ENCODE peak calls at places on chromosome 11, in six cellular contexts. One of them, this sample, is unnamed. For H3K4me1, the result is how much of the 10 kb centered on the place peaks cover.

GRCh38 chr11:128407962-128408361 is 179.4 kb downstream of the ETS1 start:
- DNase-seq in cardiac muscle cell: no peak
- DNase-seq in transverse colon: no peak
- DNase-seq in neuronal stem cell: no peak
- DNase-seq in right lobe of liver: no peak
- DNase-seq in CD8-positive, alpha-beta T cell: no peak
- DNase-seq in this sample: no peak

GRCh38 chr11:75492181-75492820 is 33.4 kb downstream of the GDPD5 start:
- DNase-seq in cardiac muscle cell: no peak
- DNase-seq in transverse colon: peak
- DNase-seq in neuronal stem cell: no peak
- DNase-seq in right lobe of liver: no peak
- DNase-seq in CD8-positive, alpha-beta T cell: peak
- DNase-seq in this sample: no peak

GRCh38 chr11:10502770-10503169 is 38.2 kb downstream of the RNF141 start:
- DNase-seq in cardiac muscle cell: no peak
- DNase-seq in transverse colon: no peak
- DNase-seq in neuronal stem cell: no peak
- DNase-seq in right lobe of liver: no peak
- DNase-seq in CD8-positive, alpha-beta T cell: no peak
- DNase-seq in this sample: no peak

GRCh38 chr11:82682003-82682751 is 51.5 kb downstream of the FAM181B start:
- DNase-seq in cardiac muscle cell: peak
- DNase-seq in transverse colon: peak
- DNase-seq in neuronal stem cell: peak
- DNase-seq in right lobe of liver: no peak
- DNase-seq in CD8-positive, alpha-beta T cell: no peak
- DNase-seq in this sample: no peak

GRCh38 chr11:105177658-105178057 is 38.1 kb upstream of the CARD18 start:
- DNase-seq in cardiac muscle cell: no peak
- DNase-seq in transverse colon: no peak
- DNase-seq in neuronal stem cell: no peak
- DNase-seq in right lobe of liver: no peak
- DNase-seq in CD8-positive, alpha-beta T cell: no peak
- DNase-seq in this sample: no peak

GRCh38 chr11:57903441-57904123 is 120.1 kb upstream of the OR9Q1 start:
- DNase-seq in cardiac muscle cell: no peak
- DNase-seq in transverse colon: peak
- DNase-seq in neuronal stem cell: no peak
- DNase-seq in right lobe of liver: no peak
- DNase-seq in CD8-positive, alpha-beta T cell: peak
- DNase-seq in this sample: no peak

GRCh38 chr11:67406969-67407699 is 3.3 kb downstream of the TBC1D10C start:
- DNase-seq in cardiac muscle cell: no peak
- DNase-seq in transverse colon: no peak
- DNase-seq in neuronal stem cell: no peak
- DNase-seq in right lobe of liver: no peak
- DNase-seq in CD8-positive, alpha-beta T cell: peak
- DNase-seq in this sample: no peak

GRCh38 chr11:116775975-116776374 is 3.2 kb upstream of the BUD13 start:
- DNase-seq in cardiac muscle cell: no peak
- DNase-seq in transverse colon: no peak
- DNase-seq in neuronal stem cell: no peak
- DNase-seq in right lobe of liver: no peak
- DNase-seq in CD8-positive, alpha-beta T cell: no peak
- DNase-seq in this sample: no peak

GRCh38 chr11:23767576-23767975 is 729.3 kb upstream of the LUZP2 start:
- DNase-seq in cardiac muscle cell: no peak
- DNase-seq in transverse colon: no peak
- DNase-seq in neuronal stem cell: no peak
- DNase-seq in right lobe of liver: no peak
- DNase-seq in CD8-positive, alpha-beta T cell: no peak
- DNase-seq in this sample: no peak

GRCh38 chr11:126992065-126992803 is 8.3 kb downstream of the KIRREL3 start:
- DNase-seq in cardiac muscle cell: no peak
- DNase-seq in transverse colon: no peak
- DNase-seq in neuronal stem cell: no peak
- DNase-seq in right lobe of liver: no peak
- DNase-seq in CD8-positive, alpha-beta T cell: no peak
- DNase-seq in this sample: no peak

GRCh38 chr11:64379817-64380709 is 21.1 kb downstream of the RPS6KA4 start:
- DNase-seq in cardiac muscle cell: peak
- DNase-seq in transverse colon: no peak
- DNase-seq in neuronal stem cell: no peak
- DNase-seq in right lobe of liver: no peak
- DNase-seq in CD8-positive, alpha-beta T cell: no peak
- DNase-seq in this sample: no peak

GRCh38 chr11:31958086-31958735 is 132.7 kb upstream of the RCN1 start:
- DNase-seq in cardiac muscle cell: peak
- DNase-seq in transverse colon: peak
- DNase-seq in neuronal stem cell: peak
- DNase-seq in right lobe of liver: peak
- DNase-seq in CD8-positive, alpha-beta T cell: peak
- DNase-seq in this sample: no peak

GRCh38 chr11:75303544-75304224 is 47.8 kb downstream of the ARRB1 start:
- DNase-seq in cardiac muscle cell: no peak
- DNase-seq in transverse colon: no peak
- DNase-seq in neuronal stem cell: no peak
- DNase-seq in right lobe of liver: no peak
- DNase-seq in CD8-positive, alpha-beta T cell: no peak
- DNase-seq in this sample: no peak

GRCh38 chr11:12841946-12842630 is 167.0 kb upstream of the RASSF10 start:
- DNase-seq in cardiac muscle cell: no peak
- DNase-seq in transverse colon: no peak
- DNase-seq in neuronal stem cell: no peak
- DNase-seq in right lobe of liver: no peak
- DNase-seq in CD8-positive, alpha-beta T cell: no peak
- DNase-seq in this sample: no peak

GRCh38 chr11:18384157-18384641 is 10.2 kb upstream of the LDHA start:
- DNase-seq in cardiac muscle cell: peak
- DNase-seq in transverse colon: peak
- DNase-seq in neuronal stem cell: no peak
- DNase-seq in right lobe of liver: peak
- DNase-seq in CD8-positive, alpha-beta T cell: no peak
- DNase-seq in this sample: no peak

GRCh38 chr11:93000511-93001476 is 31.3 kb downstream of the MTNR1B start:
- DNase-seq in cardiac muscle cell: no peak
- DNase-seq in transverse colon: no peak
- DNase-seq in neuronal stem cell: no peak
- DNase-seq in right lobe of liver: no peak
- DNase-seq in CD8-positive, alpha-beta T cell: no peak
- DNase-seq in this sample: no peak

GRCh38 chr11:65646288-65646734 is 8.4 kb downstream of the SIPA1 start:
- DNase-seq in cardiac muscle cell: no peak
- DNase-seq in transverse colon: no peak
- DNase-seq in neuronal stem cell: no peak
- DNase-seq in right lobe of liver: no peak
- DNase-seq in CD8-positive, alpha-beta T cell: no peak
- DNase-seq in this sample: no peak

GRCh38 chr11:86578727-86579405 is 93.5 kb downstream of the ME3 start:
- DNase-seq in cardiac muscle cell: no peak
- DNase-seq in transverse colon: no peak
- DNase-seq in neuronal stem cell: no peak
- DNase-seq in right lobe of liver: no peak
- DNase-seq in CD8-positive, alpha-beta T cell: no peak
- DNase-seq in this sample: no peak

GRCh38 chr11:86582898-86583297 is 89.5 kb downstream of the ME3 start:
- DNase-seq in cardiac muscle cell: no peak
- DNase-seq in transverse colon: no peak
- DNase-seq in neuronal stem cell: no peak
- DNase-seq in right lobe of liver: no peak
- DNase-seq in CD8-positive, alpha-beta T cell: no peak
- DNase-seq in this sample: no peak

GRCh38 chr11:86579406-86579731 is 93.0 kb downstream of the ME3 start:
- DNase-seq in cardiac muscle cell: no peak
- DNase-seq in transverse colon: no peak
- DNase-seq in neuronal stem cell: no peak
- DNase-seq in right lobe of liver: no peak
- DNase-seq in CD8-positive, alpha-beta T cell: no peak
- DNase-seq in this sample: no peak

GRCh38 chr11:86577663-86578636 is 94.5 kb downstream of the ME3 start:
- DNase-seq in cardiac muscle cell: no peak
- DNase-seq in transverse colon: peak
- DNase-seq in neuronal stem cell: no peak
- DNase-seq in right lobe of liver: peak
- DNase-seq in CD8-positive, alpha-beta T cell: no peak
- DNase-seq in this sample: peak

GRCh38 chr11:86580535-86580934 is 91.9 kb downstream of the ME3 start:
- DNase-seq in cardiac muscle cell: no peak
- DNase-seq in transverse colon: no peak
- DNase-seq in neuronal stem cell: no peak
- DNase-seq in right lobe of liver: no peak
- DNase-seq in CD8-positive, alpha-beta T cell: no peak
- DNase-seq in this sample: no peak
- H3K4me1 ChIP-seq in cardiac muscle cell: under half
- H3K4me1 ChIP-seq in transverse colon: half or more
- H3K4me1 ChIP-seq in neuronal stem cell: under half
- H3K4me1 ChIP-seq in right lobe of liver: under half
- H3K4me1 ChIP-seq in CD8-positive, alpha-beta T cell: under half
- H3K4me1 ChIP-seq in this sample: under half

GRCh38 chr11:122785156-122785605 is 53.1 kb upstream of the CRTAM start:
- DNase-seq in cardiac muscle cell: no peak
- DNase-seq in transverse colon: no peak
- DNase-seq in neuronal stem cell: no peak
- DNase-seq in right lobe of liver: no peak
- DNase-seq in CD8-positive, alpha-beta T cell: no peak
- DNase-seq in this sample: no peak
- H3K27ac ChIP-seq in cardiac muscle cell: no peak
- H3K27ac ChIP-seq in transverse colon: no peak
- H3K27ac ChIP-seq in neuronal stem cell: no peak
- H3K27ac ChIP-seq in right lobe of liver: no peak
- H3K27ac ChIP-seq in CD8-positive, alpha-beta T cell: no peak
- H3K27ac ChIP-seq in this sample: peak

GRCh38 chr11:33697997-33698396 is 2.6 kb downstream of the C11orf91 start:
- DNase-seq in cardiac muscle cell: no peak
- DNase-seq in transverse colon: no peak
- DNase-seq in neuronal stem cell: no peak
- DNase-seq in right lobe of liver: no peak
- DNase-seq in CD8-positive, alpha-beta T cell: no peak
- DNase-seq in this sample: no peak

GRCh38 chr11:33696931-33697638 is 3.5 kb downstream of the C11orf91 start:
- DNase-seq in cardiac muscle cell: no peak
- DNase-seq in transverse colon: no peak
- DNase-seq in neuronal stem cell: no peak
- DNase-seq in right lobe of liver: no peak
- DNase-seq in CD8-positive, alpha-beta T cell: no peak
- DNase-seq in this sample: no peak

GRCh38 chr11:33694346-33695050 is 6.1 kb downstream of the C11orf91 start:
- DNase-seq in cardiac muscle cell: no peak
- DNase-seq in transverse colon: no peak
- DNase-seq in neuronal stem cell: no peak
- DNase-seq in right lobe of liver: no peak
- DNase-seq in CD8-positive, alpha-beta T cell: no peak
- DNase-seq in this sample: no peak

GRCh38 chr11:33696411-33696810 is 4.2 kb downstream of the C11orf91 start:
- DNase-seq in cardiac muscle cell: no peak
- DNase-seq in transverse colon: no peak
- DNase-seq in neuronal stem cell: no peak
- DNase-seq in right lobe of liver: no peak
- DNase-seq in CD8-positive, alpha-beta T cell: no peak
- DNase-seq in this sample: no peak

DNA sequence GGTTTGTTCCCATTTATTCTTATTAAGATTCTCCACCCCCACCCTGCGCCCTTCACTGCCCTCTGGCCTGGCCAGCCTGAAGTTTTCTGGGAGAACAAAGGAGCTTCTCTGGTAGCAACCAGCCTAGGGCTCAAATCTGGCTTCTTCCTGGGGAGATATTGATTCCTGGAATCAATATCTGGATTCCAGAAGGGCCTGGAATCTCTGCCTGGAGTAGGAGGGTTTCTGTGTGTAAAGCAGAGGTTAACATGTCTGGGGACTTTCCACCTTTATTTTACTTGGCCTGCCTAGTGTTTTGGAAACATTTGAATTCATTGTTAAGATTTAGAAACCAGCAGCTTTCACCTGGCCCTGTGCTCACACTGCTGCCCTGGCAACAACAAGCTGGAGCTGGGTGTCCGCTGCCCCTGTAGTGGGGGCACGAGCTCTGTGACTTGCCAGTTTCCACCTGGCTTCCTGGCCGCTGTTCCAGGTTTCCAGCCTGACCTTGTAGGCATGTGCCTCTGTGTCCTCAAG is 5.5 kb downstream of the C11orf91 start:
- DNase-seq in cardiac muscle cell: no peak
- DNase-seq in transverse colon: no peak
- DNase-seq in neuronal stem cell: no peak
- DNase-seq in right lobe of liver: peak
- DNase-seq in CD8-positive, alpha-beta T cell: no peak
- DNase-seq in this sample: no peak
- H3K4me1 ChIP-seq in cardiac muscle cell: under half
- H3K4me1 ChIP-seq in transverse colon: under half
- H3K4me1 ChIP-seq in neuronal stem cell: under half
- H3K4me1 ChIP-seq in right lobe of liver: under half
- H3K4me1 ChIP-seq in CD8-positive, alpha-beta T cell: under half
- H3K4me1 ChIP-seq in this sample: under half

GRCh38 chr11:14081541-14082211 is 119.2 kb downstream of the SPON1 start:
- DNase-seq in cardiac muscle cell: no peak
- DNase-seq in transverse colon: no peak
- DNase-seq in neuronal stem cell: no peak
- DNase-seq in right lobe of liver: no peak
- DNase-seq in CD8-positive, alpha-beta T cell: no peak
- DNase-seq in this sample: no peak

GRCh38 chr11:14078941-14079522 is 116.5 kb downstream of the SPON1 start:
- DNase-seq in cardiac muscle cell: no peak
- DNase-seq in transverse colon: no peak
- DNase-seq in neuronal stem cell: no peak
- DNase-seq in right lobe of liver: no peak
- DNase-seq in CD8-positive, alpha-beta T cell: no peak
- DNase-seq in this sample: no peak

DNA sequence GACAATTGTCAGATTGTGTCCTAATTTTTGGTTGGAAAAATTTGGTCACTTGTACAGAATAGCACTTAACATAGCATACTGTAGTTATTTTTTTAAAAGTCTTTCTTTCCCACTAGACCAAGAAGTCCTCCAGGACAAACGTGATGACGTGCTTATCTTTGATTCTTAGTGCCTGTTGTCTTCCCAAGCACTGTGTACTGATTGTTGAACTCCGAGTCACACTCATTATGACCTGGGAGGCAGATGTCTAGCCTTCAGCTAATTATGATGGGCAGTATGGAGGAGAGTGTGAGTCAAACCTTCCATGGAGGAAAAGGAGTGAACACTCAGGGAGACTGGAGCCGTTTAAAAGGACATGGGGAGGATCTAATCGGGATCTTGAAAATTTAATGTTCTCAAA is 119.8 kb downstream of the SPON1 start:
- DNase-seq in cardiac muscle cell: peak
- DNase-seq in transverse colon: no peak
- DNase-seq in neuronal stem cell: no peak
- DNase-seq in right lobe of liver: no peak
- DNase-seq in CD8-positive, alpha-beta T cell: no peak
- DNase-seq in this sample: no peak
- H3K27ac ChIP-seq in cardiac muscle cell: no peak
- H3K27ac ChIP-seq in transverse colon: peak
- H3K27ac ChIP-seq in neuronal stem cell: no peak
- H3K27ac ChIP-seq in right lobe of liver: no peak
- H3K27ac ChIP-seq in CD8-positive, alpha-beta T cell: no peak
- H3K27ac ChIP-seq in this sample: no peak

This sample was measured in ascending aorta.